ENCODE peak calls at places on chromosomes 11 and 22, in seven cellular contexts. P is A549, T is osteoblast, A is Panc1, K is neural progenitor cell, R is adrenal gland, Y is fibroblast of pulmonary artery. J is an unnamed sample.

GRCh38 chr11:19570889-19571288 is 141.7 kb upstream of the NAV2 start:
- DNase-seq in P (no peak), Y (no peak), T (no peak), R (no peak), K (no peak), A (no peak), J (no peak)

GRCh38 chr22:36781656-36782627 is 6.0 kb upstream of the IFT27 start:
- DNase-seq in K (peak), T (peak), P (peak), Y (peak), A (no peak), R (peak), J (no peak)

GRCh38 chr22:21020802-21021429 is 6.0 kb downstream of the P2RX6 start:
- DNase-seq in K (peak), Y (no peak), T (peak), P (peak), A (no peak), R (no peak), J (no peak)

GRCh38 chr11:106461839-106462545 is 384.5 kb downstream of the AASDHPPT start:
- DNase-seq in A (no peak), P (no peak), T (no peak), R (no peak), Y (peak), K (peak), J (no peak)

GRCh38 chr11:6667733-6668374 is 12.2 kb upstream of the DCHS1 start:
- DNase-seq in K (peak), R (no peak), P (no peak), A (no peak), T (no peak), Y (peak), J (no peak)

GRCh38 chr11:2137202-2138071 is 1.8 kb downstream of the IGF2 start:
- DNase-seq in Y (peak), T (peak), A (peak), K (peak), R (peak), P (peak), J (no peak)

GRCh38 chr22:19287076-19287724 is 4.3 kb downstream of the CLTCL1 start:
- DNase-seq in K (peak), R (no peak), Y (no peak), T (no peak), P (no peak), A (no peak), J (no peak)

GRCh38 chr11:9664276-9665171 is 647 bp downstream of the SWAP70 start:
- DNase-seq in A (peak), T (peak), R (peak), Y (peak), K (peak), P (peak), J (no peak)

GRCh38 chr11:62337682-62338181 is 484 bp downstream of the ASRGL1 start:
- DNase-seq in T (no peak), A (no peak), Y (peak), P (peak), R (peak), K (peak), J (peak)

GRCh38 chr22:42357634-42358296 is 74.4 kb downstream of the NFAM1 start:
- DNase-seq in T (no peak), Y (no peak), R (no peak), K (no peak), P (no peak), A (no peak), J (no peak)

GRCh38 chr22:22058649-22059475 is 76.3 kb upstream of the TOP3B start:
- DNase-seq in P (no peak), T (no peak), Y (no peak), R (no peak), K (no peak), A (no peak), J (no peak)

GRCh38 chr11:83056204-83056603 is 15.5 kb downstream of the RAB30 start:
- DNase-seq in P (no peak), R (no peak), Y (no peak), T (no peak), A (no peak), K (no peak), J (no peak)

DNA sequence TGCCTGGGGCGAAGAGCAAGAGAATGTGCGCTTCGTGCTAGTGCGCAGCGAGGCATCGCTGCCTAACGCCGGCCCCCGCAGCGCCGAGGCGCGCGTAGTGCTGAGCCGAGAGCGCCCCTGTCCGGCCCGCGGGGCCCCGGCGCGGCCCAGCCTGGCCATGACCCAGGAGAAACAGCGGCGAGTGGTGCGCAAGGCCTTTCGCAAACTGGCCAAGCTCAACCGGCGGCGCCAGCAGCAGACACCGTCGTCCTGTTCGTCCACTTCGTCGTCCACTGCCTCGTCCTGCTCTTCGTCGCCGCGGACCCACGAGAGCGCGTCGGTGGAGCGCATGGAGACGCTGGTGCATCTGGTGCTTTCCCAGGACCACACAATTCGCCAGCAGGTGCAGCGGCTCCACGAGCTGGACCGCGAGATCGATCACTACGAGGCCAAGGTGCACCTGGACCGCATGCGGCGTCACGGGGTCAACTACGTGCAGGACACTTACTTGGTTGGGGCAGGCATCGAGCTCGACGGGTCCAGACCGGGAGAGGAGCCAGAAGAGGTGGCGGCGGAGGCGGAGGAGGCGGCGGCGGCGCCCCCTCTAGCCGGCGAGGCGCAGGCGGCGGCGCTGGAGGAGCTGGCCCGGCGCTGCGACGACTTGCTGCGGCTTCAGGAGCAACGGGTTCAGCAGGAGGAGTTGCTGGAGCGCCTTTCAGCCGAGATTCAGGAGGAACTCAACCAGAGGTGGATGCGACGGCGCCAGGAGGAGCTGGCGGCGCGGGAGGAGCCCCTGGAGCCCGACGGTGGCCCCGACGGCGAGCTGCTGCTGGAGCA is 1.0 kb downstream of the RASSF10 start:
- DNase-seq in K (peak), T (peak), Y (no peak), R (no peak), P (peak), A (no peak), J (peak)
- TF ChIP-seq CTCF in K (peak), T (no peak), Y (no peak), R (no peak), P (no peak), A (no peak), J (no peak)

DNA sequence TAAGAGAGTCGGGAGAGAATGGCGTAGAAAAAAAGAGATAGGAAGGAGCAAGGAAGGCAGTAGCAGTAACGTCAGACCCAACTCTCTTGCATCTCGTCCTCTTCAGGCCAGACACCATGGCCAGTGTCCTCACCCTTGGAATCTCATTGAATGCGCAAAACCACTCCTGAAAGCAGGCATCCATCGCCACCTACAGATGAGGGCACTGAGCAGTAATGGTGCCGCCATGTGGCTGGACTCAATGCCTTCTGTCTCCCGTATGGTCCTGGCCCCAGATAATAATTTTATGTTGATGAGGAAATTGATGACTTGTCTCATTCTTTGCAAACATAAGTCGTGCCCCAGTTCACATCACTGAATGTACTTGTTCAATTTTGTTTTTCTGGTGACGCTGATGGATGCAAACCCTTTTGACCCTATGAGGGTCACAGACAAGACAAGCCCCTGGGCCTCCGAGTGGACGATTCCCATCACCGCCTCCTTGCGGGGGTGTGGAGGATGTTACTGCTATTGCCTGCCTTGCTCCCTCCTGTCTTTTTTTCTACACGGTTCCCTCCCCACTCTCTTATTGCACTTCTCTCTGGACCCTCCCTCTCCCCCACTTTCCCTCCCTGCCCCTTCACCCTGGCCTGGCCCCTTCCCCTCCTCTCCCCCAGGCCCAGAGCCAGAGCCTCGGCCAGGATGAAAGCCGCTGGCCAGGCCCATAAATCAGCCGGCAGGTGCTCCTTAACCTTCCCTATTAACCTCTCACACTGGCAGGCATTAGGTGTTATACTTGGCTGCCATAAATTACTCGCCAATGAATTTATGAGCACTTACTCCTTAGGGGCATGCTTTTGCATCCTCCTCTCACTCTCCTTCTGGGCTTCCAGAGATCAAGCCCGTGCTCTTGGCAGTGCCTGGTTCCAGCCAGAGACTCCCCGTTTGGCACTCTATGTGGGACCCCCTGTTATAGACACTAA is 18.1 kb upstream of the ALX4 start:
- DNase-seq in A (no peak), T (no peak), Y (no peak), P (no peak), K (no peak), R (no peak), J (no peak)
- TF ChIP-seq CTCF in A (peak), T (peak), Y (no peak), P (peak), K (peak), R (no peak), J (peak)

GRCh38 chr11:30960387-30960992 is 374.3 kb upstream of the MPPED2 start:
- DNase-seq in A (peak), K (peak), Y (peak), R (no peak), T (no peak), P (peak), J (no peak)
- TF ChIP-seq CTCF in A (peak), K (peak), Y (peak), R (peak), T (peak), P (peak), J (peak)

GRCh38 chr11:67664213-67664585 is 10.2 kb downstream of the ALDH3B2 start:
- DNase-seq in K (no peak), T (peak), R (no peak), P (no peak), A (no peak), Y (no peak), J (peak)
- TF ChIP-seq CTCF in K (no peak), T (no peak), R (no peak), P (no peak), A (no peak), Y (no peak), J (no peak)

DNA sequence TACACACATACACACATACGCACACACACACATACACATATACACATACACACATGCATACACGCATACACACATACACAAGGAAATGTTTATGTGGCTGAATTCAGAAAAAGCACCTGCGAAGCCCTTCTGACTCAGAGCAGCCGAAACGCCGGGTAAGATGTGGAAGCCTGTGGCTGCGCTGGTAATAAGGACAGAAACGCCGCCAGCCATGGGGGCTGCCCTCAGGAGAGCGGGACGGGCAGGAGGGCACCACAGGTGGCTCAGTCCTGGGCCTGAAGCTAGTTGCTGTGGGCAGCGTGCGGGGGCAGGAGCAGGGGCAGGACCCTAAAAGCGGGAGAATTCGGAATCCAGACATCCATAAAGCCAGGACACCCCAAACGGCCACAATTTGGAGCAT is 378.3 kb downstream of the BRD1 start:
- DNase-seq in A (no peak), P (no peak), R (no peak), T (peak), Y (no peak), K (no peak), J (no peak)
- TF ChIP-seq CTCF in A (no peak), P (no peak), R (no peak), T (no peak), Y (no peak), K (no peak), J (no peak)

J was measured in chondrocyte.